ENCODE peak calls at places on chromosomes 7 and 10, in nine cellular contexts. K is heart left ventricle, U is AG10803, F is right atrium auricular region, E is DMS153, M is left ventricle myocardium superior, Q is amniotic stem cell, G is DMS79, R is stromal cell of bone marrow. D is an unnamed sample.

GRCh38 chr10:509361-510102 is 179.9 kb downstream of the DIP2C start:
- DNase-seq in Q (no peak), K (no peak), E (no peak), M (no peak), U (no peak), G (no peak), R (no peak), F (no peak), D (no peak)

GRCh38 chr7:24898691-24899090 is 81.3 kb downstream of the OSBPL3 start:
- DNase-seq in F (no peak), U (peak; percentile 35), G (no peak), K (no peak), Q (no peak), M (no peak), E (no peak), R (no peak), D (no peak)

GRCh38 chr10:60762554-60762953 is 15.7 kb upstream of the CDK1 start:
- DNase-seq in U (no peak), E (no peak), G (no peak), Q (no peak), F (no peak), R (no peak), M (no peak), K (no peak), D (no peak)

GRCh38 chr7:31910191-31910590 is 160.0 kb downstream of the PDE1C start:
- DNase-seq in M (no peak), G (no peak), Q (no peak), E (no peak), F (no peak), K (no peak), U (peak; percentile 14), R (no peak), D (no peak)

GRCh38 chr7:84704380-84704779 is 482.5 kb downstream of the SEMA3D start:
- DNase-seq in K (no peak), G (no peak), Q (no peak), E (no peak), U (no peak), M (no peak), R (no peak), F (no peak), D (no peak)

GRCh38 chr10:130179640-130180039 is 43.4 kb downstream of the GLRX3 start:
- DNase-seq in F (no peak), Q (peak; percentile 51), U (peak; percentile 70), R (peak; percentile 62), G (no peak), E (peak; percentile 19), M (no peak), K (no peak), D (peak; percentile 11)

GRCh38 chr7:109864263-109864662 is 1226.7 kb upstream of the LRRN3 start:
- DNase-seq in R (no peak), E (no peak), U (no peak), F (no peak), K (no peak), M (no peak), Q (no peak), G (no peak), D (no peak)

GRCh38 chr10:132519382-132520146 is 18.0 kb upstream of the INPP5A start:
- DNase-seq in Q (no peak), F (no peak), U (no peak), M (peak; percentile 62), G (no peak), K (peak; percentile 67), R (no peak), E (no peak), D (no peak)

GRCh38 chr7:41503438-41503837 is 199.5 kb downstream of the INHBA start:
- DNase-seq in E (no peak), M (no peak), U (peak; percentile 34), Q (no peak), G (no peak), K (no peak), F (no peak), R (peak; percentile 18), D (no peak)

GRCh38 chr7:1920266-1920681 is 250.2 kb downstream of the ELFN1 start:
- DNase-seq in F (no peak), U (no peak), R (no peak), K (no peak), M (peak; percentile 29), G (no peak), E (no peak), Q (no peak), D (no peak)

GRCh38 chr7:99707096-99707495 is 27.3 kb upstream of the CYP3A5 start:
- DNase-seq in K (no peak), M (no peak), R (peak; percentile 2), F (no peak), U (peak; percentile 3), Q (no peak), G (no peak), E (no peak), D (no peak)

GRCh38 chr7:110373514-110374258 is 717.2 kb upstream of the LRRN3 start:
- DNase-seq in K (no peak), E (no peak), G (peak; percentile 7), U (no peak), Q (no peak), F (no peak), M (no peak), R (no peak), D (no peak)

GRCh38 chr7:157556339-157556944 is 219.6 kb downstream of the DNAJB6 start:
- DNase-seq in R (no peak), Q (no peak), E (no peak), K (no peak), M (peak; percentile 6), U (no peak), F (no peak), G (no peak), D (no peak)

GRCh38 chr7:149772821-149773425 is 465 bp downstream of the ZNF467 start:
- DNase-seq in K (no peak), E (no peak), R (no peak), Q (no peak), M (peak; percentile 58), G (no peak), U (no peak), F (no peak), D (no peak)

GRCh38 chr10:110375121-110375520 is 70.4 kb upstream of the SMNDC1 start:
- DNase-seq in R (no peak), G (no peak), U (no peak), Q (no peak), E (no peak), M (no peak), K (no peak), F (no peak), D (no peak)

GRCh38 chr10:49269523-49269922 is 29.4 kb upstream of the C10orf71 start:
- DNase-seq in M (no peak), K (no peak), Q (no peak), G (no peak), R (no peak), U (no peak), E (no peak), F (peak; percentile 46), D (no peak)

GRCh38 chr7:30354791-30355190 is 70.4 kb downstream of the ZNRF2 start:
- DNase-seq in F (no peak), M (no peak), E (no peak), U (no peak), G (no peak), Q (no peak), K (no peak), R (no peak), D (no peak)

GRCh38 chr10:77162697-77163096 is 474.9 kb downstream of the KCNMA1 start:
- DNase-seq in K (no peak), G (no peak), M (no peak), R (no peak), Q (peak; percentile 27), E (no peak), U (peak; percentile 53), F (no peak), D (no peak)

GRCh38 chr10:119689016-119689564 is 36.8 kb upstream of the INPP5F start:
- DNase-seq in G (no peak), F (no peak), M (no peak), Q (no peak), R (no peak), K (no peak), E (no peak), U (no peak), D (no peak)

GRCh38 chr7:103446046-103446520 is at the start of gene SLC26A5:
- DNase-seq in M (no peak), G (peak; percentile 35), U (no peak), K (no peak), F (no peak), R (no peak), E (peak; percentile 51), Q (no peak), D (no peak)

GRCh38 chr7:151992375-151992774 is 33.1 kb upstream of the GALNT11 start:
- DNase-seq in M (peak; percentile 71), K (peak; percentile 36), R (no peak), U (no peak), F (peak; percentile 65), E (peak; percentile 77), Q (no peak), G (no peak), D (no peak)

GRCh38 chr10:62562795-62563194 is 188.6 kb downstream of the ZNF365 start:
- DNase-seq in Q (no peak), K (no peak), M (no peak), U (no peak), E (no peak), R (no peak), F (no peak), G (no peak), D (no peak)

GRCh38 chr7:44962483-44963251 is 16.1 kb downstream of the MYO1G start:
- DNase-seq in Q (no peak), F (no peak), U (no peak), M (peak; percentile 59), R (no peak), K (no peak), G (no peak), E (no peak), D (no peak)

GRCh38 chr7:157527235-157527634 is 190.4 kb downstream of the DNAJB6 start:
- DNase-seq in M (no peak), Q (no peak), K (no peak), R (no peak), E (no peak), G (no peak), U (no peak), F (no peak), D (no peak)

GRCh38 chr10:98262571-98262970 is 5.4 kb downstream of the LOXL4 start:
- DNase-seq in Q (no peak), E (peak; percentile 28), K (peak; percentile 61), M (peak; percentile 83), F (peak; percentile 59), R (no peak), U (peak; percentile 59), G (no peak), D (no peak)

GRCh38 chr7:98681496-98681895 is 64.4 kb downstream of the NPTX2 start:
- DNase-seq in R (no peak), G (no peak), E (no peak), U (no peak), Q (no peak), K (no peak), F (no peak), M (no peak), D (no peak)

GRCh38 chr7:12403287-12404181 is at the start of gene VWDE:
- DNase-seq in K (no peak), R (no peak), G (no peak), E (peak; percentile 75), U (peak; percentile 1), F (no peak), Q (no peak), M (no peak), D (no peak)

GRCh38 chr7:42691030-42691639 is 220.7 kb downstream of the C7orf25 start:
- DNase-seq in K (no peak), M (no peak), R (peak; percentile 61), F (no peak), E (no peak), G (no peak), U (peak; percentile 71), Q (peak; percentile 46), D (no peak)

GRCh38 chr7:122488241-122488640 is 183.7 kb upstream of the FEZF1 start:
- DNase-seq in E (no peak), F (no peak), G (no peak), R (no peak), Q (no peak), M (no peak), U (no peak), K (no peak), D (no peak)

D was measured in AG09319.